ENCODE peak calls at places on chromosomes 4 and X, in seven cellular contexts. O is tibial artery; X is Kasumi-1; Z is fibroblast of pulmonary artery; E is activated naive CD4-positive, alpha-beta T cell treated with Interleukin-2 at 50 U/mL for 16 hours; L is NCI-H524 treated with DMSO at 0.1 percent for 48 hours; B is activated CD8-positive, alpha-beta memory T cell treated with anti-CD3 and anti-CD28 coated beads, Interleukin-2, amount 10 ng/mL, durations not matched to agents 7 days and 5 days. Q is an unnamed sample.

GRCh38 chr4:64022560-64022959 is 386.7 kb downstream of the TECRL start:
- DNase-seq in O (no peak), X (no peak), Z (no peak), E (no peak), L (no peak), B (no peak), Q (no peak)

GRCh38 chrX:133655262-133655913 is 240.1 kb upstream of the GPC4 start:
- DNase-seq in O (no peak), X (no peak), Z (no peak), E (no peak), L (no peak), B (no peak), Q (peak)

GRCh38 chr4:42656736-42656985 is 244 bp downstream of the ATP8A1 start:
- DNase-seq in O (no peak), X (no peak), Z (no peak), E (no peak), L (no peak), B (no peak), Q (no peak)

GRCh38 chrX:1463581-1464281 is 11.0 kb upstream of the ASMTL start:
- DNase-seq in O (peak), X (no peak), Z (no peak), E (peak), L (no peak), B (peak), Q (no peak)

GRCh38 chr4:133316874-133317273 is 167.8 kb downstream of the PCDH10 start:
- DNase-seq in O (no peak), X (no peak), Z (peak), E (no peak), L (no peak), B (no peak), Q (peak)

GRCh38 chrX:16320765-16321355 is 153.6 kb downstream of the MAGEB17 start:
- DNase-seq in O (no peak), X (no peak), Z (no peak), E (no peak), L (no peak), B (no peak), Q (peak)

GRCh38 chr4:187393546-187394344 is 601.8 kb upstream of the ZFP42 start:
- DNase-seq in O (no peak), X (no peak), Z (no peak), E (no peak), L (no peak), B (no peak), Q (no peak)

GRCh38 chr4:115360441-115360840 is 247.0 kb upstream of the NDST4 start:
- DNase-seq in O (no peak), X (no peak), Z (no peak), E (no peak), L (no peak), B (no peak), Q (peak)

GRCh38 chr4:87310691-87311335 is 11.9 kb downstream of the HSD17B13 start:
- DNase-seq in O (no peak), X (no peak), Z (peak), E (no peak), L (no peak), B (no peak), Q (peak)

GRCh38 chr4:113292371-113293042 is 243.1 kb downstream of the ANK2 start:
- DNase-seq in O (peak), X (no peak), Z (peak), E (no peak), L (peak), B (no peak), Q (peak)

GRCh38 chrX:68930576-68931317 is 101.9 kb downstream of the EFNB1 start:
- DNase-seq in O (no peak), X (no peak), Z (no peak), E (no peak), L (no peak), B (no peak), Q (peak)

GRCh38 chr4:103482471-103482870 is 237.3 kb downstream of the TACR3 start:
- DNase-seq in O (no peak), X (no peak), Z (no peak), E (no peak), L (no peak), B (no peak), Q (no peak)

GRCh38 chr4:174255790-174256189 is 27.7 kb downstream of the FBXO8 start:
- DNase-seq in O (no peak), X (no peak), Z (peak), E (no peak), L (no peak), B (no peak), Q (peak)

GRCh38 chr4:6230502-6230785 is 30.1 kb upstream of the JAKMIP1 start:
- DNase-seq in O (no peak), X (no peak), Z (no peak), E (no peak), L (no peak), B (no peak), Q (no peak)

GRCh38 chr4:120921456-120922389 is 803 bp downstream of the PRDM5 start:
- DNase-seq in O (peak), X (peak), Z (peak), E (peak), L (no peak), B (peak), Q (peak)

GRCh38 chr4:140014284-140014683 is 139.7 kb downstream of the MAML3 start:
- DNase-seq in O (no peak), X (no peak), Z (peak), E (no peak), L (no peak), B (no peak), Q (peak)

GRCh38 chrX:17635231-17635630 is 102.1 kb upstream of the SCML1 start:
- DNase-seq in O (no peak), X (no peak), Z (peak), E (no peak), L (peak), B (no peak), Q (peak)

GRCh38 chrX:13666836-13667235 is 13.9 kb downstream of the TCEANC start:
- DNase-seq in O (no peak), X (no peak), Z (peak), E (no peak), L (no peak), B (no peak), Q (no peak)

Q was measured in astrocyte.